ENCODE peak calls at places on chromosome 1, in seven cellular contexts. Z is lower leg skin; O is HL-60; P is ascending aorta; V is CD8-positive, alpha-beta T cell; R is K562; T is OCI-LY7. K is an unnamed sample.

GRCh38 chr1:150928286-150928685 is 2.1 kb downstream of the SETDB1 start:
- DNase-seq in Z (no peak), O (no peak), P (no peak), V (no peak), R (no peak), T (no peak), K (peak; percentile 10)

GRCh38 chr1:239977414-239977813 is 114.3 kb upstream of the FMN2 start:
- DNase-seq in Z (no peak), O (no peak), P (no peak), V (no peak), R (no peak), T (no peak), K (no peak)

GRCh38 chr1:215475719-215476525 is 91.2 kb upstream of the KCTD3 start:
- DNase-seq in Z (no peak), O (no peak), P (no peak), V (no peak), R (no peak), T (no peak), K (peak; percentile 90)

GRCh38 chr1:214676747-214677146 is 73.8 kb downstream of the CENPF start:
- DNase-seq in Z (no peak), O (no peak), P (no peak), V (no peak), R (no peak), T (no peak), K (no peak)

GRCh38 chr1:159783724-159784123 is 3.0 kb downstream of the DUSP23 start:
- DNase-seq in Z (no peak), O (no peak), P (no peak), V (no peak), R (no peak), T (no peak), K (no peak)

GRCh38 chr1:230081751-230082150 is 14.7 kb downstream of the GALNT2 start:
- DNase-seq in Z (no peak), O (no peak), P (no peak), V (no peak), R (no peak), T (no peak), K (no peak)

GRCh38 chr1:151047591-151047924 is at the start of gene C1orf56:
- DNase-seq in Z (peak; percentile 91), O (no peak), P (no peak), V (peak; percentile 65), R (peak; percentile 71), T (no peak), K (peak; percentile 52)

GRCh38 chr1:80164150-80164549 is 1157.6 kb upstream of the ADGRL4 start:
- DNase-seq in Z (no peak), O (no peak), P (no peak), V (no peak), R (no peak), T (no peak), K (no peak)

GRCh38 chr1:42163114-42163513 is 1.4 kb downstream of the GUCA2A start:
- DNase-seq in Z (no peak), O (no peak), P (no peak), V (no peak), R (peak; percentile 68), T (no peak), K (peak; percentile 22)

GRCh38 chr1:230230948-230231738 is 164.1 kb downstream of the GALNT2 start:
- DNase-seq in Z (no peak), O (no peak), P (no peak), V (no peak), R (no peak), T (no peak), K (peak; percentile 29)

DNA sequence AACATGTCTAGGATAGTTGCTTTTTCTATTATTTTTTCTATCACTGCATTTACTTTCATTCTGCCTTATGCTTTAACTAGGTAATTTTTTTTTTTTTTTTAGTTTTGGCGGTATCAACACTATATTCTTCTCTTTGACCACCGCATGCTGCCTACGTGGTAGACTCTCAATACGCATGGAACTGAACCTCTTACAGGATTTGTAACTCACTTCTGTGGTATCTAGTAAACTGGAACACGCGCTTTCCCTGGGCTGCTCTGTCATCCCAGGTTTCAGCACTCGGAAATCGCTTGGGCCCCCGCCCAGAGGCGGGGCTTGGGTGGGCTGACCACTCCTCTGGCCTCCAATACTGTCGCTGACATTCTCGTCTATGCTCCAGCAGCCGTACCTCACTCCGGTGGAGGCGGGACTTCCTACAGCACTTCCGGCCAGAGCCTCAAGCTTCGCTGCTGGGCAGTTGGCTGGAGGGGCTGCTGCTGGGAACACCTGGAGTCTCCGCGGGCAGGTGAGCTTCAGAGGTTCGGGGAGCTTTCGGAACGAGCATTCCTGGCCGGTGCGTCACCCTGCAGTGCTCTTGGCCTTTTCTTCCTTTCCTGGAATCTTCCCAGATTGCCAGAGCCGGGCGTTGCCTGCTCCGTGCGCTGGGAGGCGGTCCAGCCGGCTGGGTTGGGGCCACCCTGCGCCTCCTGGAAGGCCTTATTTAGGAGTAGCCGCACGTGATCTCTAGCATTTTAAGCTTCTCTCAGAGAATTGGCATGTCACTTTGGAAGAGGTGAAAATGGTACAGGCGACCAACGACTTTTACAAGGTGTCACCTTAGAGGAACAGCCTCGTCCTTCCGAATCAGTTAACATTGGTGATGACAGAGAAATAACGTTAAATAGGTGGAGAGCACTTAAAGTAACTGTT is at the start of gene TBCE:
- DNase-seq in Z (peak; percentile 99), O (peak; percentile 98), P (peak; percentile 86), V (peak; percentile 85), R (peak; percentile 98), T (peak; percentile 95), K (peak; percentile 97)
- TF ChIP-seq CTCF in Z (no peak), O (no peak), P (no peak), V (no peak), R (no peak), T (no peak), K (peak; percentile 11)

GRCh38 chr1:11704226-11704619 is 12.7 kb downstream of the DRAXIN start:
- DNase-seq in Z (no peak), O (no peak), P (no peak), V (no peak), R (no peak), T (no peak), K (no peak)
- H3K4me3 ChIP-seq in Z (no peak overlapping the region), O (no peak overlapping the region), P (no peak overlapping the region), V (no peak overlapping the region), R (no peak overlapping the region), T (no peak overlapping the region), K (no peak overlapping the region)

DNA sequence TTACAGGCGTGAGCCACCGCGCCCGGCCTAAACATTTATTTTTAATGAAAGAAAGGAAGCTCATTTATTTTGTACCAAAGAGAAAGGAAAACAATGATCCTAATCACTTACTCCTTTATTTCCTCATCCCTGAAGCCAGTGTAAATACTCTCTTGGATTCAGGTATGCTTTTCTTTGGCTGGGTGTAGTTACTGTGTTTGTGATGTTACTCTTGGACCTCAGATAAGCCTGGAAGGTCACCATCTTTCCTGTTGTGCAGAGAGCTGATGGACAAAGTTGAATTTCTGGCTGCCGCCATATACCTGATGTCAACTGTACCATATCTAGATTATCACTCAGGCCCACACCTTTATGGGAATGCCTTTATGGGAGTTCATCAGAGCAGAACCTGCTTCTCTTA is 35.4 kb upstream of the FOXE3 start:
- DNase-seq in Z (no peak), O (no peak), P (no peak), V (no peak), R (no peak), T (no peak), K (no peak)
- TF ChIP-seq CTCF in Z (no peak), O (no peak), P (no peak), V (no peak), R (no peak), T (no peak), K (no peak)

GRCh38 chr1:109719337-109719837 is 7.3 kb downstream of the GSTM5 start:
- DNase-seq in Z (no peak), O (no peak), P (no peak), V (no peak), R (peak; percentile 60), T (no peak), K (peak; percentile 72)
- H3K4me3 ChIP-seq in Z (no peak overlapping the region), O (no peak overlapping the region), P (no peak overlapping the region), V (no peak overlapping the region), R (no peak overlapping the region), T (no peak overlapping the region), K (no peak overlapping the region)

GRCh38 chr1:89821322-89822108 is 683 bp downstream of the LRRC8D start:
- DNase-seq in Z (peak; percentile 87), O (peak; percentile 83), P (no peak), V (peak; percentile 63), R (peak; percentile 79), T (peak; percentile 93), K (no peak)
- TF ChIP-seq CTCF in Z (no peak), O (no peak), P (no peak), V (no peak), R (no peak), T (no peak), K (no peak)

K was measured in fibroblast of mammary gland.